ENCODE peak calls at places on chromosomes 5 and 9, in five cellular contexts. M is A549, G is Peyer's patch, W is HCT116, P is spleen. E is an unnamed sample.

GRCh38 chr5:148739023-148739422 is 84.7 kb upstream of the HTR4 start:
- DNase-seq in G (no peak), P (no peak), W (no peak), M (no peak), E (no peak)

GRCh38 chr5:157390179-157390923 is 69.7 kb upstream of the NIPAL4 start:
- DNase-seq in W (peak), G (no peak), P (no peak), M (peak), E (no peak)

GRCh38 chr9:129343697-129344375 is 165.8 kb upstream of the IER5L start:
- DNase-seq in G (peak), W (peak), P (peak), M (no peak), E (peak)

GRCh38 chr5:179212870-179213269 is 132.4 kb downstream of the ADAMTS2 start:
- DNase-seq in M (no peak), G (no peak), P (no peak), W (no peak), E (no peak)

GRCh38 chr5:102792705-102793104 is 37.6 kb downstream of the PAM start:
- DNase-seq in M (peak), G (no peak), W (no peak), P (no peak), E (no peak)

GRCh38 chr9:88258587-88258986 is 120.3 kb upstream of the SPATA31C2 start:
- DNase-seq in W (no peak), M (no peak), P (no peak), G (no peak), E (no peak)

GRCh38 chr9:99821187-99822095 is at the start of gene NR4A3:
- DNase-seq in G (peak), P (peak), W (peak), M (peak), E (no peak)

GRCh38 chr5:145554399-145554798 is 280.7 kb downstream of the PRELID2 start:
- DNase-seq in W (peak), P (no peak), G (no peak), M (no peak), E (no peak)

GRCh38 chr9:127899200-127899943 is at the start of gene ST6GALNAC6:
- DNase-seq in G (peak), W (no peak), P (peak), M (peak), E (no peak)

GRCh38 chr5:146825033-146825432 is 53.5 kb downstream of the PPP2R2B start:
- DNase-seq in W (no peak), G (no peak), P (no peak), M (no peak), E (no peak)

GRCh38 chr9:99966001-99966400 is 59.5 kb downstream of the STX17 start:
- DNase-seq in P (no peak), W (no peak), G (no peak), M (no peak), E (no peak)

GRCh38 chr5:135891804-135892203 is 3.8 kb downstream of the IL9 start:
- DNase-seq in W (no peak), P (no peak), G (no peak), M (no peak), E (no peak)

GRCh38 chr5:131209506-131210191 is 38.9 kb downstream of the LYRM7 start:
- DNase-seq in G (no peak), W (no peak), M (no peak), P (no peak), E (no peak)

GRCh38 chr9:128116104-128117083 is 11.1 kb downstream of the PTGES2 start:
- DNase-seq in G (peak), P (peak), W (no peak), M (no peak), E (no peak)

GRCh38 chr9:8366161-8366926 is 566.8 kb upstream of the DMAC1 start:
- DNase-seq in G (no peak), P (no peak), W (no peak), M (no peak), E (no peak)

GRCh38 chr9:22237497-22238363 is 208.9 kb upstream of the DMRTA1 start:
- DNase-seq in G (no peak), P (no peak), M (peak), W (peak), E (no peak)

GRCh38 chr5:58366461-58366860 is 93.4 kb downstream of the PLK2 start:
- DNase-seq in W (no peak), P (no peak), G (no peak), M (no peak), E (no peak)

GRCh38 chr5:93899026-93899600 is 157.7 kb upstream of the POU5F2 start:
- DNase-seq in W (no peak), P (no peak), M (peak), G (no peak), E (no peak)

GRCh38 chr9:32264171-32264862 is 120.1 kb upstream of the ACO1 start:
- DNase-seq in W (no peak), M (no peak), P (no peak), G (no peak), E (no peak)

GRCh38 chr5:142255831-142256230 is 69.0 kb downstream of the SPRY4 start:
- DNase-seq in W (no peak), M (no peak), G (no peak), P (no peak), E (no peak)

GRCh38 chr5:8585230-8586018 is 716.5 kb downstream of the MTRR start:
- DNase-seq in P (no peak), G (no peak), W (no peak), M (no peak), E (no peak)

GRCh38 chr5:85841653-85842052 is 776.1 kb upstream of the COX7C start:
- DNase-seq in P (no peak), W (no peak), M (no peak), G (no peak), E (no peak)

GRCh38 chr9:113868501-113868900 is 7.6 kb upstream of the ZNF618 start:
- DNase-seq in P (no peak), G (no peak), W (no peak), M (no peak), E (no peak)

GRCh38 chr9:87464110-87464991 is 33.3 kb upstream of the DAPK1 start:
- DNase-seq in P (no peak), G (no peak), W (no peak), M (no peak), E (no peak)

GRCh38 chr5:173689713-173690360 is 73.4 kb upstream of the BOD1 start:
- DNase-seq in W (no peak), M (peak), P (no peak), G (no peak), E (no peak)

GRCh38 chr5:79573983-79574890 is 38.0 kb upstream of the TENT2 start:
- DNase-seq in W (no peak), P (no peak), M (no peak), G (no peak), E (no peak)

GRCh38 chr9:78430387-78430786 is 133.5 kb downstream of the PSAT1 start:
- DNase-seq in W (no peak), M (no peak), G (no peak), P (no peak), E (no peak)
- TF ChIP-seq POLR2A in W (no peak), M (no peak), G (no peak), P (no peak), E (no peak)

GRCh38 chr9:93294011-93294410 is 110.1 kb downstream of the WNK2 start:
- DNase-seq in W (no peak), P (peak), G (no peak), M (no peak), E (no peak)
- H3K27ac ChIP-seq in W (no peak), P (no peak), G (no peak), M (no peak), E (no peak)

DNA sequence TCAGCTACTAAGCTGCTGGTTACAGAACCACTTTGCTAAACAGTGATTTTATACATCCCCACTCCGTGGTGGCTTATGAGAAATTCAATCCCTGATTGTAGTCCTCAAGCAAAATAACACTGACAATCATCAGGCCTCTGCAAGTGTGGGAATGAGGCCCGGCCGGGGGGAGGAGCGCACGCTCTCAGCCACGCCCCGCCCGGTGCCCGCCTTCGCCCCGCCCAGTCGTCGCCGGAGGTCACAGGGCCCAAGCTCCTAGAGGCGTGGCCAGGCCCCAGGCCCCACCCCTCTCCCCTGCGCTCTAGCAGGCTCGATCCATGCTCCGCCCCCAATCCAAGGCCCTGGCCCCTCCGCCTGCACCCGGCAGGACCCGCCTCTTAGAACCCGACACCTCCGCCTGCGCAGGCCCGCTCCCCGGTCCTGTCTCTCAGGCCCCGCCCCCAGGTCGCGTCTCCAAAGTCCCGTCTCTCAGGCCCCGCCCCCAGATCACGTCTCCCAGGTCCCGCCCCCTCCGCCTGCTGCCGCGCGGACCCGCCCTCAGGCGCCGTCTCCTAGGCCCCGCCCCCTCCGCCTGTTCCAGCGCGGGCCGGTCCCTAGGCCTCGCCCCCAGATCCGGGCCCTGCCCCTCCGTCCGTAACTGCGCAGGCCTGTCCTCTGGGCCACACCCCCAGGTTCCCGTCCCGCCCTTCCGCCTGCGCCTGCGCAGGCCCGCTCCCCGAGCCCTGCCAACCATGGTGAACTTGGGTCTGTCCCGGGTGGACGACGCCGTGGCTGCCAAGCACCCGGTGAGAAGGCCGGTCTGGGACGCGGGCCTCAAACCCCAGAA is at the start of gene TMEM141:
- DNase-seq in P (peak), W (peak), G (peak), M (peak), E (peak)
- TF ChIP-seq POLR2A in P (no peak), W (peak), G (peak), M (peak), E (no peak)

GRCh38 chr5:76125888-76126287 is 42.7 kb downstream of the SV2C start:
- DNase-seq in P (no peak), W (no peak), M (no peak), G (no peak), E (no peak)
- H3K27ac ChIP-seq in P (no peak), W (no peak), M (no peak), G (no peak), E (no peak)

GRCh38 chr9:34651876-34652602 is at the start of gene IL11RA:
- DNase-seq in P (peak), M (peak), W (peak), G (peak), E (no peak)
- TF ChIP-seq POLR2A in P (no peak), M (peak), W (peak), G (peak), E (no peak)

GRCh38 chr9:133842174-133842573 is 104.0 kb upstream of the SARDH start:
- DNase-seq in G (peak), P (no peak), W (no peak), M (no peak), E (no peak)

GRCh38 chr9:133838859-133839507 is 100.8 kb upstream of the SARDH start:
- DNase-seq in G (no peak), W (no peak), M (no peak), P (no peak), E (no peak)

GRCh38 chr9:133841167-133841812 is 103.1 kb upstream of the SARDH start:
- DNase-seq in G (no peak), M (no peak), P (no peak), W (no peak), E (no peak)

GRCh38 chr9:133837644-133838597 is 99.8 kb upstream of the SARDH start:
- DNase-seq in P (no peak), G (no peak), W (no peak), M (no peak), E (no peak)

GRCh38 chr9:133839822-133840329 is 101.7 kb upstream of the SARDH start:
- DNase-seq in M (no peak), G (no peak), W (no peak), P (no peak), E (no peak)
- H3K27ac ChIP-seq in M (no peak), G (peak), W (no peak), P (peak), E (no peak)

DNA sequence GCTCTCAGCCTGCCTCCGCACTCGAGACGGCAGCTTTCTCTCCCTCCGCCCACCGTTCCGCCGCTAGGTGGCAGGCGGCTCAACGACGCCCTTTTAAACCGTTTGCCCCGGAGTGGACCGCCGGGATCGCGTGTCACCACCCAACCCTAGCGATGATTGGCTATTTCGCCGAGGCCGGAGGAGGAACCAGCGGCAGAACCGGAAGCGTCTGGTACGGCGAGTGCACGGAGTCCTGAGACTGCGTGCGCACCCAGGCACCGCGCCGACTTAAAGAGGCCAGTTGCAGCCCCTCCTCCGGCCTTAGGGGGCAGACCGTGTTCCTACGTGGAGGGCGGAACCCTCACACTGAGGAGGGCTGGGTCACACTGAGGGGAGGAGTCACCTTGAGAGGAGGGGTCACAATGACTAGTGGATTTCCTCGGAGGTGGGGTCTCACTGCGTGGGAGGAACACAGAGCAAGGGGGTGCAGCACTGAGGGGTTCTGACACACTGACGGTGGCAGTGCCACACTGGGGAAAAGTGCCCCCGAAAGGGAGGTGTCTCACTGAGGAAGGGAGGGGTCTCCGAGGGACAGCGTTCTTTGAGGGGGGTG is 980 bp upstream of the TESK1 start:
- DNase-seq in M (peak), G (peak), P (peak), W (peak), E (peak)
- TF ChIP-seq POLR2A in M (peak), G (peak), P (no peak), W (peak), E (peak)

GRCh38 chr9:14097215-14097614 is 216.7 kb downstream of the NFIB start:
- DNase-seq in G (no peak), P (no peak), W (no peak), M (no peak), E (no peak)

GRCh38 chr9:14097666-14098065 is 216.3 kb downstream of the NFIB start:
- DNase-seq in M (no peak), P (no peak), G (no peak), W (no peak), E (no peak)

GRCh38 chr9:14098102-14098501 is 215.8 kb downstream of the NFIB start:
- DNase-seq in M (no peak), P (no peak), G (no peak), W (no peak), E (no peak)

GRCh38 chr9:14103115-14103514 is 210.8 kb downstream of the NFIB start:
- DNase-seq in M (no peak), P (no peak), W (no peak), G (no peak), E (no peak)

GRCh38 chr9:14099737-14100136 is 214.2 kb downstream of the NFIB start:
- DNase-seq in M (no peak), G (no peak), W (no peak), P (no peak), E (no peak)
- H3K27ac ChIP-seq in M (no peak), G (no peak), W (no peak), P (peak), E (no peak)

E was measured in vagina.